ENCODE peak calls at places on chromosome 17, in seven cellular contexts. Q is NCI-H460; J is ACHN; U is dorsolateral prefrontal cortex; H is astrocyte of the spinal cord; F is left lung; O is stimulated activated naive CD4-positive, alpha-beta T cell treated with Interleukin-2 at 50 U/mL for 16 hours. A is an unnamed sample.

GRCh38 chr17:75504347-75505151 is 10.8 kb downstream of the CASKIN2 start:
- DNase-seq in F (peak; percentile 82), U (no peak), H (no peak), J (peak; percentile 55), O (no peak), Q (peak; percentile 40), A (no peak)

GRCh38 chr17:66904760-66905637 is 59.5 kb upstream of the CACNG4 start:
- DNase-seq in H (peak; percentile 43), F (no peak), Q (peak; percentile 60), O (no peak), U (no peak), J (peak; percentile 12), A (no peak)

GRCh38 chr17:36631022-36631421 is 29.6 kb downstream of the MRM1 start:
- DNase-seq in U (no peak), F (no peak), H (no peak), Q (no peak), J (no peak), O (no peak), A (no peak)

GRCh38 chr17:70078549-70078948 is 3.5 kb downstream of the KCNJ16 start:
- DNase-seq in F (no peak), Q (no peak), J (no peak), U (no peak), O (no peak), H (no peak), A (no peak)

GRCh38 chr17:70636517-70637133 is 467.3 kb downstream of the KCNJ2 start:
- DNase-seq in J (peak; percentile 62), H (peak; percentile 58), F (no peak), Q (peak; percentile 62), U (no peak), O (no peak), A (no peak)

GRCh38 chr17:44901323-44901965 is 2.2 kb upstream of the EFTUD2 start:
- DNase-seq in F (no peak), O (no peak), U (no peak), H (peak; percentile 74), J (peak; percentile 68), Q (no peak), A (no peak)

GRCh38 chr17:82228842-82229685 is at the start of gene SLC16A3:
- DNase-seq in F (peak; percentile 95), U (no peak), O (peak; percentile 57), Q (peak; percentile 74), H (peak; percentile 63), J (peak; percentile 30), A (no peak)

GRCh38 chr17:51435171-51435552 is 174.8 kb downstream of the UTP18 start:
- DNase-seq in F (no peak), U (no peak), O (peak; percentile 29), H (no peak), Q (no peak), J (no peak), A (no peak)

GRCh38 chr17:54781389-54781788 is 119.3 kb upstream of the TOM1L1 start:
- DNase-seq in U (no peak), O (no peak), Q (no peak), J (no peak), H (no peak), F (no peak), A (no peak)

GRCh38 chr17:44995602-44996001 is 27.5 kb upstream of the C1QL1 start:
- DNase-seq in F (no peak), Q (no peak), O (no peak), H (no peak), J (no peak), U (no peak), A (no peak)

GRCh38 chr17:2949469-2950044 is 113.8 kb downstream of the OR1D5 start:
- DNase-seq in O (no peak), J (no peak), U (no peak), Q (peak; percentile 60), H (peak; percentile 34), F (no peak), A (no peak)

GRCh38 chr17:41530062-41531048 is 2.2 kb upstream of the KRT19 start:
- DNase-seq in F (no peak), O (no peak), H (peak; percentile 87), Q (peak; percentile 77), U (no peak), J (peak; percentile 97), A (no peak)

GRCh38 chr17:77881545-77881944 is 77.0 kb upstream of the TNRC6C start:
- DNase-seq in F (peak; percentile 95), H (peak; percentile 72), J (no peak), Q (peak; percentile 57), O (peak; percentile 64), U (no peak), A (peak; percentile 32)

GRCh38 chr17:47729486-47729885 is 3.5 kb upstream of the TBX21 start:
- DNase-seq in J (no peak), Q (no peak), O (no peak), U (no peak), H (no peak), F (no peak), A (no peak)

GRCh38 chr17:26731005-26731921 is 562.7 kb upstream of the WSB1 start:
- DNase-seq in H (no peak), J (no peak), Q (no peak), O (no peak), U (no peak), F (peak; percentile 78), A (no peak)

GRCh38 chr17:82356845-82357355 is 2.1 kb upstream of the TEX19 start:
- DNase-seq in H (no peak), Q (no peak), F (no peak), O (no peak), J (no peak), U (no peak), A (no peak)

GRCh38 chr17:40106089-40106759 is 5.8 kb upstream of the NR1D1 start:
- DNase-seq in F (no peak), H (no peak), O (no peak), U (no peak), Q (no peak), J (no peak), A (no peak)

GRCh38 chr17:41451154-41451728 is 10.5 kb upstream of the KRT38 start:
- DNase-seq in H (peak; percentile 9), Q (no peak), U (no peak), J (peak; percentile 11), F (no peak), O (no peak), A (no peak)

GRCh38 chr17:81710514-81711308 is 1.4 kb upstream of the SLC25A10 start:
- DNase-seq in Q (no peak), H (no peak), F (peak; percentile 84), U (no peak), O (no peak), J (no peak), A (no peak)

GRCh38 chr17:74742153-74742515 is 5.1 kb downstream of the RAB37 start:
- DNase-seq in Q (no peak), H (no peak), F (peak; percentile 88), U (no peak), J (no peak), O (peak; percentile 29), A (no peak)

GRCh38 chr17:41407226-41407625 is 9.8 kb upstream of the KRT31 start:
- DNase-seq in Q (no peak), U (no peak), J (no peak), O (no peak), H (no peak), F (no peak), A (no peak)

GRCh38 chr17:34981538-34982241 is 1.4 kb downstream of the LIG3 start:
- DNase-seq in U (no peak), H (peak; percentile 20), F (no peak), J (no peak), Q (no peak), O (no peak), A (no peak)

GRCh38 chr17:37220609-37220953 is 155.2 kb upstream of the C17orf78 start:
- DNase-seq in F (no peak), H (peak; percentile 40), Q (peak; percentile 8), O (peak; percentile 4), J (no peak), U (peak; percentile 50), A (no peak)

GRCh38 chr17:66963521-66964082 is 905 bp upstream of the CACNG4 start:
- DNase-seq in F (peak; percentile 69), H (no peak), J (no peak), Q (no peak), O (no peak), U (no peak), A (no peak)

GRCh38 chr17:80118601-80119270 is 17.4 kb downstream of the GAA start:
- DNase-seq in F (no peak), H (no peak), U (no peak), Q (no peak), J (no peak), O (no peak), A (no peak)

GRCh38 chr17:65154770-65155589 is 17.8 kb downstream of the RGS9 start:
- DNase-seq in H (peak; percentile 38), O (no peak), J (peak; percentile 45), U (no peak), F (no peak), Q (no peak), A (no peak)

GRCh38 chr17:34567665-34568064 is 11.7 kb upstream of the TMEM132E start:
- DNase-seq in Q (peak; percentile 13), U (no peak), O (no peak), J (peak; percentile 3), H (no peak), F (no peak), A (no peak)

GRCh38 chr17:73324711-73325526 is 13.1 kb upstream of the CDC42EP4 start:
- DNase-seq in Q (no peak), H (no peak), F (no peak), U (no peak), O (no peak), J (no peak), A (no peak)

GRCh38 chr17:37791434-37791833 is 46.6 kb upstream of the HNF1B start:
- DNase-seq in J (peak; percentile 78), Q (peak; percentile 17), O (peak; percentile 18), F (no peak), H (no peak), U (no peak), A (no peak)

GRCh38 chr17:42159796-42160551 is 5.2 kb upstream of the RAB5C start:
- DNase-seq in U (no peak), J (no peak), H (no peak), O (no peak), Q (no peak), F (no peak), A (no peak)

GRCh38 chr17:1800240-1800639 is 29.5 kb downstream of the SMYD4 start:
- DNase-seq in J (no peak), O (no peak), H (no peak), F (no peak), U (no peak), Q (no peak), A (no peak)

GRCh38 chr17:71633391-71633849 is 487.4 kb upstream of the SOX9 start:
- DNase-seq in Q (peak; percentile 24), F (no peak), O (no peak), J (no peak), U (no peak), H (peak; percentile 87), A (no peak)

GRCh38 chr17:59451706-59452105 is 113.7 kb upstream of the DHX40 start:
- DNase-seq in J (peak; percentile 21), Q (no peak), O (no peak), H (peak; percentile 58), F (no peak), U (no peak), A (no peak)

GRCh38 chr17:63998721-63999679 is 849 bp downstream of the PRR29 start:
- DNase-seq in O (no peak), F (no peak), J (no peak), H (no peak), Q (no peak), U (no peak), A (peak; percentile 48)

GRCh38 chr17:40103082-40103741 is 2.8 kb upstream of the NR1D1 start:
- DNase-seq in U (no peak), Q (no peak), J (no peak), F (no peak), O (no peak), H (no peak), A (no peak)

A was measured in caudate nucleus.